ENCODE peak calls at places on chromosomes 5 and 9, in five cellular contexts. J is GM23248, C is HepG2, R is astrocyte, E is hepatocyte. W is an unnamed sample.
A peak's percentile ranks its signal among the peaks of the same experiment; 100 is the strongest.

GRCh38 chr5:126477281-126477680 is 54.1 kb downstream of the GRAMD2B start:
- DNase-seq in E (no peak), J (peak; percentile 63), R (peak; percentile 68), C (no peak), W (no peak)

GRCh38 chr5:100901851-100902341 is 1.2 kb downstream of the ST8SIA4 start:
- DNase-seq in C (no peak), E (peak; percentile 12), J (peak; percentile 3), R (no peak), W (peak; percentile 86)

GRCh38 chr5:132370241-132370820 is 821 bp downstream of the SLC22A5 start:
- DNase-seq in E (no peak), R (no peak), J (no peak), C (no peak), W (no peak)

GRCh38 chr9:110443878-110444245 is 106.2 kb upstream of the TXNDC8 start:
- DNase-seq in C (no peak), J (peak; percentile 85), R (peak; percentile 60), E (no peak), W (no peak)

GRCh38 chr9:70945301-70945700 is 176.1 kb downstream of the TRPM3 start:
- DNase-seq in J (peak; percentile 36), R (no peak), C (no peak), E (no peak), W (no peak)

GRCh38 chr9:129968690-129969485 is 74.1 kb downstream of the FNBP1 start:
- DNase-seq in E (peak; percentile 57), J (peak; percentile 96), C (no peak), R (peak; percentile 99), W (peak; percentile 96)

GRCh38 chr9:128214571-128215490 is 11.7 kb downstream of the DNM1 start:
- DNase-seq in E (peak; percentile 7), R (no peak), C (no peak), J (peak; percentile 51), W (no peak)

GRCh38 chr5:96657068-96657467 is 5.1 kb upstream of the CAST start:
- DNase-seq in E (peak; percentile 58), J (peak; percentile 97), C (peak; percentile 12), R (peak; percentile 96), W (peak; percentile 53)

GRCh38 chr5:180596115-180596667 is 4.9 kb upstream of the SCGB3A1 start:
- DNase-seq in R (no peak), E (no peak), C (no peak), J (no peak), W (no peak)

GRCh38 chr5:50666261-50667078 is at the start of gene PARP8:
- DNase-seq in R (peak; percentile 14), C (no peak), E (peak; percentile 63), J (peak; percentile 62), W (no peak)

GRCh38 chr5:118144540-118144939 is 843.8 kb downstream of the DTWD2 start:
- DNase-seq in E (no peak), J (no peak), C (no peak), R (no peak), W (no peak)
- H3K79me2 ChIP-seq in E (no peaks in the 10 kb centered on the region), J (no peaks in the 10 kb centered on the region), C (no peaks in the 10 kb centered on the region), R (no peaks in the 10 kb centered on the region), W (no peaks in the 10 kb centered on the region)

DNA sequence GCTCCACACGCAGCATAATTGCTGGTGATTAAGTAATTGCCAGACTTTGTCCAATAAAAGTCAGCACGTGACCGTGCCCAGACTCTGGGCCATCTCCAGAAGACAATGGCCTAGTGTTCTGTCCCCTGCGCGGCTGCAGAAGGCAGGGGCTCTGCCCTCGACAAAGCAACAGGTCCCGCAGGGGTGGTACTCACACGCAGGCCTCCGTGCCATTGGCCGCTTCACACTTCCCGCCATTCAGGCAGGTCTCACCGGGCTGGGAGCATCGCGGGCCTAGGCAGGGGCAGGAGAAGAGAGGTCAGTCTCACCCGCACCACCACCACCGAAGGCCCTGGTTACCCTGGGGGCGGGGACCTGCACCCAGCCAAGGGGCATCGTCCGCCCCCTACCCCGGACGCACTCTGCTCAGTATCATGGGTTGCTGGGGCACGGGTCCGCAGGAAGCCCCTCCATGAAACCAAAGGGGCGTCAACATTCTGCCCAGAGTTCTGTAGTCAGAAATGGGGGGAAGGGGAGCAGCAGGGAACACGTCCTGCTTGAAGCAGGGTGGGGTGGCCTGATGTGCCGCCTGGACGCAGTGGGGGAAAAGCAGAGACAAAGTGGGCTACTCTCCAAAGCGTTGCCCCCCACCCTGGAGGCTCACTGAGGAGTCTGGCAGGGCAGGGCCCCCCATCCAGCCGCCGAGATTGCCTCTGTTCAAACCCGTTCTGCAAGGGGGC is 1.9 kb downstream of the NOTCH1 start:
- DNase-seq in E (no peak), R (no peak), J (no peak), C (peak; percentile 78), W (peak; percentile 46)
- TF ChIP-seq EZH2 in E (no peak), R (no peak), J (no peak), C (peak; percentile 11), W (no peak)

GRCh38 chr9:89412951-89413350 is 85.0 kb downstream of the SEMA4D start:
- DNase-seq in E (no peak), C (no peak), R (no peak), J (no peak), W (no peak)

GRCh38 chr9:89418112-89418872 is 79.6 kb downstream of the SEMA4D start:
- DNase-seq in C (no peak), E (no peak), J (no peak), R (no peak), W (no peak)

GRCh38 chr9:89413963-89414638 is 83.8 kb downstream of the SEMA4D start:
- DNase-seq in J (no peak), E (no peak), R (no peak), C (no peak), W (no peak)

GRCh38 chr9:89411759-89412158 is 86.2 kb downstream of the SEMA4D start:
- DNase-seq in C (no peak), R (no peak), J (no peak), E (no peak), W (no peak)

DNA sequence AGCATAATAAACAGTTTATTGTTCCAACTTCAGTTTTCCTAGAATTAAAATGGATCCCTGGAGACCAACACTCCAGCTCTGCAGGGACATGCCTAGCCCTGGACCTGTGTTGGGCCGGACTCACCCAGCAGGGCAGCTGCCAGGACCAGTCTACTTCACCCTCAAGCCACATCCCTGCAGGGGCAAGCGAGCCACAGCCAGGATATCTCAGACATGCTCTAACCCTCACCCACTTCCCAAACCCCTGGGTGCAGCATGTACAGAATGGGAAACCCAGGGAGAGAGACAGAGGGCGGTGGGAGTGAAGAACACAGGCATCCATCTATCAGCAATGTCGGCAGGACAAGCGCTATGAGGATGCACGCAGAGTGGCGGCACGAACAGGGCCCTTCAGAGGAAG is 83.2 kb downstream of the SEMA4D start:
- DNase-seq in J (no peak), C (no peak), R (no peak), E (no peak), W (no peak)
- H3K79me2 ChIP-seq in J (no peaks in the 10 kb centered on the region), C (no peaks in the 10 kb centered on the region), R (no peaks in the 10 kb centered on the region), E (no peaks in the 10 kb centered on the region), W (no peaks in the 10 kb centered on the region)

GRCh38 chr5:93595420-93596136 is 12.6 kb downstream of the NR2F1 start:
- DNase-seq in C (no peak), J (no peak), E (no peak), R (no peak), W (no peak)
- TF ChIP-seq EZH2 in C (no peak), J (no peak), E (no peak), R (no peak), W (no peak)

GRCh38 chr9:134472256-134472655 is 146.0 kb downstream of the RXRA start:
- DNase-seq in C (no peak), R (no peak), J (no peak), E (no peak), W (no peak)
- H3K79me2 ChIP-seq in C (no peaks in the 10 kb centered on the region), R (no peaks in the 10 kb centered on the region), J (no peaks in the 10 kb centered on the region), E (no peaks in the 10 kb centered on the region), W (no peaks in the 10 kb centered on the region)

GRCh38 chr5:146342882-146343865 is 4.5 kb downstream of the POU4F3 start:
- DNase-seq in R (no peak), J (no peak), E (no peak), C (no peak), W (no peak)
- TF ChIP-seq EZH2 in R (peak; percentile 86), J (no peak), E (peak; percentile 86), C (peak; percentile 33), W (peak; percentile 0)

GRCh38 chr5:143469125-143469524 is 65.6 kb upstream of the NR3C1 start:
- DNase-seq in R (no peak), E (no peak), J (no peak), C (no peak), W (no peak)
- H3K79me2 ChIP-seq in R (no peaks in the 10 kb centered on the region), E (no peaks in the 10 kb centered on the region), J (no peaks in the 10 kb centered on the region), C (no peaks in the 10 kb centered on the region), W (no peaks in the 10 kb centered on the region)

W was measured in endothelial cell of umbilical vein.